ENCODE peak calls at places on chromosomes 11 and 22, in six cellular contexts. One of them, this sample, is unnamed. For H3K36me3 and H3K9me3, the result is how much of the 10 kb centered on the place peaks cover.

GRCh38 chr11:48109046-48109666 is 107.5 kb upstream of the OR4B1 start:
- DNase-seq in thyroid gland: no peak
- DNase-seq in GM23248: peak
- DNase-seq in transverse colon: no peak
- DNase-seq in effector memory CD4-positive, alpha-beta T cell: no peak
- DNase-seq in CD4-positive, alpha-beta memory T cell: peak
- DNase-seq in this sample: no peak

GRCh38 chr22:36467946-36468345 is 13.5 kb downstream of the TXN2 start:
- DNase-seq in CD4-positive, alpha-beta memory T cell: no peak
- DNase-seq in GM23248: peak
- DNase-seq in transverse colon: no peak
- DNase-seq in effector memory CD4-positive, alpha-beta T cell: no peak
- DNase-seq in thyroid gland: no peak
- DNase-seq in this sample: peak

GRCh38 chr22:27962268-27963191 is 43.5 kb upstream of the PITPNB start:
- DNase-seq in CD4-positive, alpha-beta memory T cell: no peak
- DNase-seq in thyroid gland: no peak
- DNase-seq in GM23248: peak
- DNase-seq in transverse colon: no peak
- DNase-seq in effector memory CD4-positive, alpha-beta T cell: no peak
- DNase-seq in this sample: peak

GRCh38 chr22:37401401-37401859 is 25.8 kb downstream of the ELFN2 start:
- DNase-seq in GM23248: peak
- DNase-seq in transverse colon: no peak
- DNase-seq in CD4-positive, alpha-beta memory T cell: no peak
- DNase-seq in effector memory CD4-positive, alpha-beta T cell: no peak
- DNase-seq in thyroid gland: no peak
- DNase-seq in this sample: no peak

GRCh38 chr11:10750838-10751580 is at the start of gene CTR9:
- DNase-seq in transverse colon: peak
- DNase-seq in GM23248: peak
- DNase-seq in thyroid gland: peak
- DNase-seq in CD4-positive, alpha-beta memory T cell: peak
- DNase-seq in effector memory CD4-positive, alpha-beta T cell: peak
- DNase-seq in this sample: peak

GRCh38 chr22:46522743-46523300 is 14.6 kb downstream of the CELSR1 start:
- DNase-seq in thyroid gland: no peak
- DNase-seq in CD4-positive, alpha-beta memory T cell: no peak
- DNase-seq in effector memory CD4-positive, alpha-beta T cell: no peak
- DNase-seq in transverse colon: no peak
- DNase-seq in GM23248: no peak
- DNase-seq in this sample: no peak

GRCh38 chr11:834371-835316 is 1.9 kb downstream of the CD151 start:
- DNase-seq in thyroid gland: peak
- DNase-seq in effector memory CD4-positive, alpha-beta T cell: no peak
- DNase-seq in CD4-positive, alpha-beta memory T cell: no peak
- DNase-seq in GM23248: peak
- DNase-seq in transverse colon: peak
- DNase-seq in this sample: peak

GRCh38 chr11:131145806-131146205 is 224.6 kb upstream of the NTM start:
- DNase-seq in thyroid gland: no peak
- DNase-seq in effector memory CD4-positive, alpha-beta T cell: no peak
- DNase-seq in transverse colon: no peak
- DNase-seq in GM23248: no peak
- DNase-seq in CD4-positive, alpha-beta memory T cell: no peak
- DNase-seq in this sample: no peak

GRCh38 chr11:34830035-34830434 is 86.1 kb downstream of the APIP start:
- DNase-seq in transverse colon: no peak
- DNase-seq in effector memory CD4-positive, alpha-beta T cell: no peak
- DNase-seq in GM23248: no peak
- DNase-seq in CD4-positive, alpha-beta memory T cell: no peak
- DNase-seq in thyroid gland: no peak
- DNase-seq in this sample: no peak

GRCh38 chr11:74620537-74620936 is 28.2 kb downstream of the POLD3 start:
- DNase-seq in effector memory CD4-positive, alpha-beta T cell: no peak
- DNase-seq in transverse colon: no peak
- DNase-seq in thyroid gland: no peak
- DNase-seq in GM23248: no peak
- DNase-seq in CD4-positive, alpha-beta memory T cell: no peak
- DNase-seq in this sample: no peak

GRCh38 chr11:74615988-74616387 is 23.6 kb downstream of the POLD3 start:
- DNase-seq in effector memory CD4-positive, alpha-beta T cell: no peak
- DNase-seq in thyroid gland: no peak
- DNase-seq in CD4-positive, alpha-beta memory T cell: no peak
- DNase-seq in GM23248: no peak
- DNase-seq in transverse colon: no peak
- DNase-seq in this sample: no peak

GRCh38 chr11:74611369-74611861 is 19.0 kb downstream of the POLD3 start:
- DNase-seq in effector memory CD4-positive, alpha-beta T cell: no peak
- DNase-seq in CD4-positive, alpha-beta memory T cell: peak
- DNase-seq in transverse colon: no peak
- DNase-seq in thyroid gland: no peak
- DNase-seq in GM23248: peak
- DNase-seq in this sample: no peak

GRCh38 chr11:74612877-74613276 is 20.5 kb downstream of the POLD3 start:
- DNase-seq in effector memory CD4-positive, alpha-beta T cell: no peak
- DNase-seq in thyroid gland: no peak
- DNase-seq in GM23248: no peak
- DNase-seq in CD4-positive, alpha-beta memory T cell: no peak
- DNase-seq in transverse colon: no peak
- DNase-seq in this sample: no peak

GRCh38 chr11:74615311-74615710 is 22.9 kb downstream of the POLD3 start:
- DNase-seq in transverse colon: no peak
- DNase-seq in GM23248: no peak
- DNase-seq in CD4-positive, alpha-beta memory T cell: no peak
- DNase-seq in effector memory CD4-positive, alpha-beta T cell: no peak
- DNase-seq in thyroid gland: no peak
- DNase-seq in this sample: no peak
- H3K36me3 ChIP-seq in transverse colon: under half
- H3K36me3 ChIP-seq in GM23248: under half
- H3K36me3 ChIP-seq in CD4-positive, alpha-beta memory T cell: under half
- H3K36me3 ChIP-seq in effector memory CD4-positive, alpha-beta T cell: under half
- H3K36me3 ChIP-seq in thyroid gland: under half
- H3K36me3 ChIP-seq in this sample: half or more

GRCh38 chr22:30982501-30982900 is 13.4 kb downstream of the TUG1 start:
- DNase-seq in effector memory CD4-positive, alpha-beta T cell: no peak
- DNase-seq in thyroid gland: no peak
- DNase-seq in transverse colon: no peak
- DNase-seq in CD4-positive, alpha-beta memory T cell: no peak
- DNase-seq in GM23248: no peak
- DNase-seq in this sample: no peak

GRCh38 chr22:30990675-30991074 is 21.6 kb downstream of the TUG1 start:
- DNase-seq in CD4-positive, alpha-beta memory T cell: no peak
- DNase-seq in thyroid gland: no peak
- DNase-seq in transverse colon: no peak
- DNase-seq in GM23248: no peak
- DNase-seq in effector memory CD4-positive, alpha-beta T cell: no peak
- DNase-seq in this sample: no peak

GRCh38 chr22:30984317-30984716 is 15.3 kb downstream of the TUG1 start:
- DNase-seq in transverse colon: no peak
- DNase-seq in GM23248: no peak
- DNase-seq in effector memory CD4-positive, alpha-beta T cell: no peak
- DNase-seq in thyroid gland: no peak
- DNase-seq in CD4-positive, alpha-beta memory T cell: no peak
- DNase-seq in this sample: no peak

GRCh38 chr22:30989473-30989872 is 20.4 kb downstream of the TUG1 start:
- DNase-seq in thyroid gland: no peak
- DNase-seq in transverse colon: no peak
- DNase-seq in GM23248: no peak
- DNase-seq in CD4-positive, alpha-beta memory T cell: no peak
- DNase-seq in effector memory CD4-positive, alpha-beta T cell: no peak
- DNase-seq in this sample: no peak

DNA sequence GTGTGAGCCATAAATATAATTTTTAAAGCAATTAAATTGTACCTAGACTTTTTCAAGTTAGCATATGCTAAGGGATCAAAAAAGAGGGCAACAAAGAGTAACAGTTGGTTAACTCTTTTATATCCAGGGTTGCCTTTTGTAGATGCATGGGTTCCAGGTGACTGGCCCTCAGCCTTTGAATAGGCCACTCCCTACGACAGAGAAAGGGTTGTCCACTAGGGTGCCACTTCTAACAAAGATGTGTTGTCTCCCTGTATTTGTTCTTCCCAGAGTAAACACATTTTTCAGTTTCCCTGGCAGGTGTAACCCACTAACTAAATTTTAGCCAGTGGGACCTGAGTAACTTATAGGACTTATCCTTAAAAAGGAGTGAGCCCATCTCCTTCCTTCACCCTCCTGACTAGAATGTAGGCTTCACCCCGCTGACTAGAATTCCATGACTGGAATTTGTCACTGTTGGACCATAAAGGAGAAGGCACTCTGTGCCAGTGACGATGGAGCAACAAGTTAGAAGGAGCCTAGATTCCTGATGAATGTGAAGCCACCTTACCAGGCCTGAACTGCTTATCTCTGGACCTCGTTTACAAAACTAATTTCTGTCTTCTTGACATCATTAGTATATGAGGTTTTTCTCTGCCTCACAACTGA is 16.6 kb downstream of the TUG1 start:
- DNase-seq in effector memory CD4-positive, alpha-beta T cell: no peak
- DNase-seq in GM23248: no peak
- DNase-seq in CD4-positive, alpha-beta memory T cell: no peak
- DNase-seq in thyroid gland: no peak
- DNase-seq in transverse colon: no peak
- DNase-seq in this sample: no peak
- H3K9me3 ChIP-seq in effector memory CD4-positive, alpha-beta T cell: half or more
- H3K9me3 ChIP-seq in GM23248: under half
- H3K9me3 ChIP-seq in CD4-positive, alpha-beta memory T cell: under half
- H3K9me3 ChIP-seq in thyroid gland: under half
- H3K9me3 ChIP-seq in transverse colon: under half
- H3K9me3 ChIP-seq in this sample: under half

GRCh38 chr22:26692215-26692614 is 34.8 kb downstream of the MIAT start:
- DNase-seq in CD4-positive, alpha-beta memory T cell: no peak
- DNase-seq in GM23248: no peak
- DNase-seq in transverse colon: no peak
- DNase-seq in thyroid gland: no peak
- DNase-seq in effector memory CD4-positive, alpha-beta T cell: no peak
- DNase-seq in this sample: no peak

GRCh38 chr22:26700462-26700861 is 43.1 kb downstream of the MIAT start:
- DNase-seq in transverse colon: no peak
- DNase-seq in CD4-positive, alpha-beta memory T cell: no peak
- DNase-seq in GM23248: no peak
- DNase-seq in effector memory CD4-positive, alpha-beta T cell: no peak
- DNase-seq in thyroid gland: no peak
- DNase-seq in this sample: no peak

GRCh38 chr22:26691377-26691716 is 34.0 kb downstream of the MIAT start:
- DNase-seq in transverse colon: no peak
- DNase-seq in thyroid gland: no peak
- DNase-seq in GM23248: no peak
- DNase-seq in CD4-positive, alpha-beta memory T cell: no peak
- DNase-seq in effector memory CD4-positive, alpha-beta T cell: no peak
- DNase-seq in this sample: no peak

GRCh38 chr22:26701323-26701722 is 43.9 kb downstream of the MIAT start:
- DNase-seq in CD4-positive, alpha-beta memory T cell: no peak
- DNase-seq in effector memory CD4-positive, alpha-beta T cell: no peak
- DNase-seq in transverse colon: no peak
- DNase-seq in thyroid gland: no peak
- DNase-seq in GM23248: no peak
- DNase-seq in this sample: no peak

GRCh38 chr22:26697151-26697550 is 39.8 kb downstream of the MIAT start:
- DNase-seq in CD4-positive, alpha-beta memory T cell: no peak
- DNase-seq in thyroid gland: no peak
- DNase-seq in transverse colon: no peak
- DNase-seq in GM23248: no peak
- DNase-seq in effector memory CD4-positive, alpha-beta T cell: no peak
- DNase-seq in this sample: no peak
- H3K36me3 ChIP-seq in CD4-positive, alpha-beta memory T cell: under half
- H3K36me3 ChIP-seq in thyroid gland: under half
- H3K36me3 ChIP-seq in transverse colon: under half
- H3K36me3 ChIP-seq in GM23248: under half
- H3K36me3 ChIP-seq in effector memory CD4-positive, alpha-beta T cell: half or more
- H3K36me3 ChIP-seq in this sample: under half

GRCh38 chr22:50189184-50189848 is 3.6 kb downstream of the TRABD start:
- DNase-seq in transverse colon: peak
- DNase-seq in effector memory CD4-positive, alpha-beta T cell: no peak
- DNase-seq in thyroid gland: no peak
- DNase-seq in GM23248: no peak
- DNase-seq in CD4-positive, alpha-beta memory T cell: no peak
- DNase-seq in this sample: no peak
- H3K9me3 ChIP-seq in transverse colon: under half
- H3K9me3 ChIP-seq in effector memory CD4-positive, alpha-beta T cell: under half
- H3K9me3 ChIP-seq in thyroid gland: under half
- H3K9me3 ChIP-seq in GM23248: under half
- H3K9me3 ChIP-seq in CD4-positive, alpha-beta memory T cell: under half
- H3K9me3 ChIP-seq in this sample: under half

DNA sequence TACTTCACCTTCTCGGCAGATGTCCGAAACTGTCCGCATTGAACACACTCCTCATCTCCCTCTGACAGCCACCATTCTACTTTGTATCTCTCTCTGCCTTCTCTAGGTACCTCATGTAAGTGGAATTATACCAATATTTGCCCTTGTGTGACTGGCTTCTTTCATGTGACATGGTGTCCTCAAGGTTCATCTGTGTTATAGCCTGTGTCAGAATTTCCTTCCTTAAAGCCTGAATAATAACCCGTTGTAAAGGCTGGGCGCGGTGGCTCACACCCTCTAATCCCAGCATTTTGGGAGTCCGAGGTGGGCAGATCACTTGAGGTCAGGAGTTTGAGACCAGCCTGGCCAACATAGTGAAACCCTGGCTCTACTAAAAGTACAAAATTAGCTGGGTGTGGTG is 40.4 kb upstream of the PPP6R3 start:
- DNase-seq in effector memory CD4-positive, alpha-beta T cell: no peak
- DNase-seq in transverse colon: no peak
- DNase-seq in CD4-positive, alpha-beta memory T cell: no peak
- DNase-seq in thyroid gland: no peak
- DNase-seq in GM23248: no peak
- DNase-seq in this sample: no peak
- H3K36me3 ChIP-seq in effector memory CD4-positive, alpha-beta T cell: under half
- H3K36me3 ChIP-seq in transverse colon: under half
- H3K36me3 ChIP-seq in CD4-positive, alpha-beta memory T cell: under half
- H3K36me3 ChIP-seq in thyroid gland: under half
- H3K36me3 ChIP-seq in GM23248: under half
- H3K36me3 ChIP-seq in this sample: under half

GRCh38 chr11:133531450-133531849 is 851 bp downstream of the OPCML start:
- DNase-seq in thyroid gland: no peak
- DNase-seq in effector memory CD4-positive, alpha-beta T cell: no peak
- DNase-seq in CD4-positive, alpha-beta memory T cell: no peak
- DNase-seq in GM23248: no peak
- DNase-seq in transverse colon: no peak
- DNase-seq in this sample: no peak
- H3K9me3 ChIP-seq in thyroid gland: under half
- H3K9me3 ChIP-seq in effector memory CD4-positive, alpha-beta T cell: under half
- H3K9me3 ChIP-seq in CD4-positive, alpha-beta memory T cell: under half
- H3K9me3 ChIP-seq in GM23248: under half
- H3K9me3 ChIP-seq in transverse colon: under half
- H3K9me3 ChIP-seq in this sample: under half